ENCODE peak calls at places on chromosomes 11 and 22, in seven cellular contexts. Y is HCT116, K is K562, D is A549, G is SK-N-SH, S is endothelial cell of umbilical vein, V is H1. I is an unnamed sample.

GRCh38 chr11:116852261-116853125 is 15.1 kb upstream of the APOA1 start:
- DNase-seq in Y (no peak), K (no peak), D (no peak), G (no peak), S (peak), V (no peak), I (peak)

GRCh38 chr11:23284626-23285025 is 424.4 kb upstream of the CCDC179 start:
- DNase-seq in Y (no peak), K (no peak), D (no peak), G (no peak), S (no peak), V (no peak), I (no peak)

GRCh38 chr11:110071197-110071596 is 22.0 kb upstream of the ZC3H12C start:
- DNase-seq in Y (no peak), K (no peak), D (no peak), G (no peak), S (no peak), V (no peak), I (no peak)

GRCh38 chr11:33674035-33674814 is 26.4 kb downstream of the C11orf91 start:
- DNase-seq in Y (no peak), K (no peak), D (no peak), G (no peak), S (no peak), V (no peak), I (no peak)

GRCh38 chr11:26276798-26277424 is 55.0 kb upstream of the ANO3 start:
- DNase-seq in Y (peak), K (peak), D (peak), G (peak), S (peak), V (peak), I (peak)

GRCh38 chr22:49209452-49210195 is 618.0 kb downstream of the BRD1 start:
- DNase-seq in Y (no peak), K (no peak), D (no peak), G (peak), S (no peak), V (peak), I (no peak)

GRCh38 chr11:82663535-82663934 is 70.1 kb downstream of the FAM181B start:
- DNase-seq in Y (no peak), K (no peak), D (no peak), G (no peak), S (no peak), V (no peak), I (no peak)

GRCh38 chr11:87306260-87306861 is 268.6 kb downstream of the TMEM135 start:
- DNase-seq in Y (no peak), K (no peak), D (no peak), G (no peak), S (no peak), V (no peak), I (no peak)

GRCh38 chr11:128304666-128305485 is 282.5 kb downstream of the ETS1 start:
- DNase-seq in Y (no peak), K (no peak), D (no peak), G (no peak), S (no peak), V (no peak), I (no peak)

GRCh38 chr22:44392446-44392921 is 79.7 kb upstream of the SHISAL1 start:
- DNase-seq in Y (no peak), K (no peak), D (no peak), G (no peak), S (no peak), V (peak), I (no peak)

GRCh38 chr11:72975778-72976520 is 161.7 kb downstream of the ATG16L2 start:
- DNase-seq in Y (no peak), K (no peak), D (no peak), G (no peak), S (no peak), V (no peak), I (peak)

GRCh38 chr22:46148336-46148735 is 2.0 kb upstream of the PPARA start:
- DNase-seq in Y (no peak), K (no peak), D (no peak), G (no peak), S (no peak), V (no peak), I (no peak)

GRCh38 chr11:69348414-69349235 is 54.7 kb downstream of the MYEOV start:
- DNase-seq in Y (no peak), K (no peak), D (no peak), G (no peak), S (no peak), V (peak), I (no peak)

GRCh38 chr11:68792400-68792955 is 41.2 kb upstream of the TESMIN start:
- DNase-seq in Y (no peak), K (no peak), D (no peak), G (no peak), S (no peak), V (no peak), I (no peak)

GRCh38 chr22:28711341-28711740 is 30.3 kb downstream of the CHEK2 start:
- DNase-seq in Y (no peak), K (no peak), D (no peak), G (no peak), S (peak), V (no peak), I (no peak)

GRCh38 chr11:55719608-55720160 is 53.6 kb upstream of the OR5D13 start:
- DNase-seq in Y (no peak), K (no peak), D (no peak), G (no peak), S (no peak), V (no peak), I (no peak)

GRCh38 chr22:41842996-41843970 is 10.4 kb downstream of the SREBF2 start:
- DNase-seq in Y (no peak), K (no peak), D (no peak), G (no peak), S (no peak), V (no peak), I (no peak)

GRCh38 chr22:41846268-41847002 is 13.5 kb downstream of the SREBF2 start:
- DNase-seq in Y (no peak), K (peak), D (no peak), G (no peak), S (peak), V (no peak), I (no peak)

GRCh38 chr22:41845380-41846267 is 12.7 kb downstream of the SREBF2 start:
- DNase-seq in Y (no peak), K (peak), D (no peak), G (no peak), S (no peak), V (no peak), I (no peak)

GRCh38 chr22:41844036-41844435 is 11.1 kb downstream of the SREBF2 start:
- DNase-seq in Y (no peak), K (no peak), D (no peak), G (no peak), S (no peak), V (no peak), I (no peak)

DNA sequence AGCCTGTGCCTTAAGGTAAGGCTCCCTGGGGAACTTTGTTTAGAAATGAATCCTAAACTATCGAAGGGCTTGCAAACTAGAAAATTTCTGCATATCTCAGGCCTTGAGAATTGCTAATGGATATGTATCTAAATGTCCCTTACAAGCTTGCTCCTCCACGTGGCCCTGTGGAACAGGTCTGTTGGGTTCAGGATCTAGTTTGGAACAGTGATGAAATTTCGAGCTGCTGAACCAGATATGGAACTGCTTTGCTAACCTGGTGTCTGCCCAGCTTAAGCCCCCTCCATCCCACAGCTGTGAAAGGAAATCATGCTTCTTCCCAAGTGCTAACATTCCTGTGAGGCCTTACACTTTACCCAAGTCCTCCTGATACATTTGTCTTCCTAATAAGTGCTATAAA is 11.6 kb downstream of the SREBF2 start:
- DNase-seq in Y (no peak), K (no peak), D (no peak), G (no peak), S (no peak), V (no peak), I (no peak)
- H3K4me3 ChIP-seq in Y (no peak), K (no peak), D (no peak), G (no peak), S (no peak), V (no peak), I (no peak)

DNA sequence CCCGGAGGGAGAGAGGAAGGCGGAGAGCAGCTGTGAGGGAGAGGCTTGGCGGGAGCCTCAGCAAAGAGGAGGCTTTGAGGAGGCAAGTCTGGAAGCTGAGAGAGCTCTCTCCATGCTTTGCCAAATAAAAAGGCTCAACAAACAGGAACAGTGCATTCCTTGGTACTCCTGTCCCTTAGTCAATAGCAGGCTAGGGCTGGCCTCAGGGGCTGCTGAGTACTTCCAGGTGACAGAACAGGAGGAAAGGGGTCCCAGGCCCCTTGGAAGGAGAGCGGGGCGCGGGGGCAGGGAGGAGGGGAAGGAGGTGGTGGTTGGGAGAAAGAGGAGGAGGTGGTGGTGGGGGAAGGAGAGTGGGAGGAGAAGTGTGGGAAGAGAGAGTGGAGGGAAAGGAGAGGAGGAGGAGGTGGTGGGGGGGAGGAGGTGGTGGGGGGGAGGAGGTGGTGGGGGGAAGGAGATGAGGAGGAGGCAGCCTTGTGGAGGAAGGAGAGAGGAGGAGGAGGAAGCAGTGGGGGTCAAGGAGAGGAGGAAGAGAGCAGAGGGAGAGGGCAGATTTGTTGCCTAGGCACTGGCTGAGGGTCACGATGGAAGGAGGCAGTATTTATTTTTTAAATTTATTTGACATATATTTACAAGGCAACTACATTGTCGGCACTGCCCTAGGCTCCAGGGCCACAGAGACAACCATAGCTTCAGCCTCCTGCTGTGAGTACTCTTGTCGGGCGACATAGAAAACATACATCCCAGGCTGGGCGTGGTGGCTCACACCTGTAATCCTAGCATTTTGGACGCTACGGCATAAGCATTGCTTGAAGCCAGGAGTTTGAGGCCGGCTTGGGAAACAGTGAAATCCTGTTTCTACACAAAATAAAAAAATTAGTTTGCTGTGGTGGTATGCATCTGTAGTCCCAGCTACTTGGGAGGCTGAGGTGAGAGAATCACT is 74.2 kb upstream of the ZBED5 start:
- DNase-seq in Y (no peak), K (no peak), D (no peak), G (no peak), S (no peak), V (peak), I (peak)
- TF ChIP-seq MAX in Y (no peak), K (no peak), D (no peak), G (no peak), S (no peak), V (no peak), I (no peak)

GRCh38 chr22:37419370-37419915 is 7.8 kb downstream of the ELFN2 start:
- DNase-seq in Y (no peak), K (no peak), D (no peak), G (no peak), S (no peak), V (no peak), I (no peak)
- TF ChIP-seq CTCF in Y (no peak), K (no peak), D (no peak), G (no peak), S (no peak), V (no peak), I (no peak)

GRCh38 chr11:45665206-45665932 is at the start of gene CHST1:
- DNase-seq in Y (no peak), K (no peak), D (no peak), G (peak), S (peak), V (peak), I (peak)

GRCh38 chr11:45662665-45663485 is 2.5 kb downstream of the CHST1 start:
- DNase-seq in Y (no peak), K (peak), D (peak), G (peak), S (peak), V (no peak), I (peak)

GRCh38 chr11:45663486-45664375 is 1.7 kb downstream of the CHST1 start:
- DNase-seq in Y (no peak), K (no peak), D (no peak), G (no peak), S (no peak), V (no peak), I (no peak)

GRCh38 chr11:45665933-45666647 is 668 bp upstream of the CHST1 start:
- DNase-seq in Y (no peak), K (no peak), D (no peak), G (no peak), S (peak), V (peak), I (peak)

DNA sequence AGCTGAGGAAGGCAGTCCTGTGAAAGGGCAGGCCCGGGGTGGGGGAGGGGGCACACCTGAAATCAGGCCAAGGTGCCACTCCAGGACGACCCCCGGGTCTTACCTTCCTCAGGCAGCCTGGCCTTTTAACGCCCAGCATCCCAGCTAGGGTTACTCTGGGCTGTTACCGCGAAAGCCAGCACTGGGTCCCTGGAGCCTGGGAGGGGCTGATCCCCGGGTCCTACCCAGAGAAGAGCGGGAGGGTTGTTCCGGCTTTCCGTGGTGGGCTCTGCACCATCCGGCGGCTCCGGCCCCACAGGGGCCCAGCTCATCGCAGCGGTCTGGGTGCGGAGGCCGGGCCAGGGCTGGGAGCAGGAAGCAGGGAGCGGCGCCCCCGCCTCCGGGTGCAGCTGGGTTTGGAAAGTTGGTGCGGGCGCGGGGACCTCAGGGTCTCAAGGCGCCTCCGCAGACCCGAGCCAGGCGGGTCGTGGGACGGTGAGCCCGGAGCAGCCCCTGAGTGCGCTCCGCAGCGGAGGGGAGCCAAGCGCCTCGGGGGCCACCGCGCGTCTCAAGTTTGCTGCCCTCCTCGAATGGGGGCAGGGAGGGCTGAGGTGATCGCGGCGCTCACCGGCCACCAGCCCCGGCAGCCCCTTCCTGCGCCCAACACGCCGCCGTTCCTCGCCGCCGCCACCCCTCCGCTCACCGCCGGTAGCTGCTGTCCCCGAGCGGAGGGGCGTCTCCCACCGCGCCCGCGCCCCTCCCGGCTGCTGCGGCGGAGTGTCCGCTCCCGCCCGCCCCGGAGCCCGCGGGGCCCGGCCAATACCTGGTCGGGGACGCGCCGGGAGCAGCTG is 831 bp downstream of the CHST1 start:
- DNase-seq in Y (no peak), K (no peak), D (no peak), G (peak), S (no peak), V (peak), I (no peak)
- H3K4me3 ChIP-seq in Y (no peak), K (no peak), D (peak), G (peak), S (peak), V (peak), I (no peak)

GRCh38 chr11:123493393-123494063 is 63.5 kb downstream of the GRAMD1B start:
- DNase-seq in Y (no peak), K (no peak), D (no peak), G (no peak), S (no peak), V (no peak), I (no peak)
- TF ChIP-seq MAX in Y (no peak), K (no peak), D (no peak), G (no peak), S (no peak), V (no peak), I (no peak)

GRCh38 chr11:7548659-7549283 is 35.0 kb downstream of the PPFIBP2 start:
- DNase-seq in Y (peak), K (peak), D (no peak), G (no peak), S (no peak), V (peak), I (peak)
- TF ChIP-seq CTCF in Y (peak), K (peak), D (peak), G (peak), S (peak), V (peak), I (peak)

GRCh38 chr11:102276302-102277182 is 40.7 kb upstream of the BIRC3 start:
- DNase-seq in Y (no peak), K (no peak), D (no peak), G (no peak), S (peak), V (no peak), I (no peak)

GRCh38 chr11:102283088-102283487 is 34.2 kb upstream of the BIRC3 start:
- DNase-seq in Y (no peak), K (no peak), D (no peak), G (no peak), S (no peak), V (no peak), I (no peak)

GRCh38 chr11:102280237-102280833 is 36.9 kb upstream of the BIRC3 start:
- DNase-seq in Y (no peak), K (no peak), D (no peak), G (no peak), S (no peak), V (no peak), I (no peak)

GRCh38 chr11:102284008-102284407 is 33.3 kb upstream of the BIRC3 start:
- DNase-seq in Y (no peak), K (no peak), D (no peak), G (no peak), S (no peak), V (no peak), I (no peak)

GRCh38 chr11:102279641-102280170 is 37.6 kb upstream of the BIRC3 start:
- DNase-seq in Y (no peak), K (no peak), D (no peak), G (no peak), S (peak), V (no peak), I (no peak)
- H3K4me3 ChIP-seq in Y (no peak), K (no peak), D (peak), G (no peak), S (no peak), V (no peak), I (no peak)

GRCh38 chr11:14567064-14567651 is 47.0 kb upstream of the PSMA1 start:
- DNase-seq in Y (no peak), K (no peak), D (no peak), G (no peak), S (no peak), V (no peak), I (no peak)
- TF ChIP-seq MAX in Y (no peak), K (no peak), D (no peak), G (no peak), S (no peak), V (no peak), I (no peak)

DNA sequence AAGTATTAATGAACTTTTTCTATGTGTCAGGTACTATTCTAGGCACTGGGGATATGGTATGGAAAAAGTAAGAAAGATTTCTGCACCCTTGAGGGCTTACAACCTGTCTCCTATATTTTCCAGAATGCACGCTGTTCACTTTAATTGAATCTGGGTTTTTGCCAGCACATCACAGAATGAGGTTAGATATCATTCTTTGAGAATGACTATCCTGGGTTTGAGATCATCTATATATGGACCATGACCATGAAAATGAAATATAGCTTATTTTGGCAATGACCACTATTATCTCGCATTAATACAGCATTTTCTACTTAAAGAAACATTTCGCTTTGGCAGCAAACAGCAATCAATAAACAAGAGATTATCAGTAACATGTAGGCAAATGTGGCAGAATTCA is 46.9 kb downstream of the C11orf71 start:
- DNase-seq in Y (no peak), K (no peak), D (no peak), G (no peak), S (no peak), V (no peak), I (no peak)
- TF ChIP-seq CTCF in Y (no peak), K (no peak), D (no peak), G (no peak), S (no peak), V (no peak), I (no peak)

DNA sequence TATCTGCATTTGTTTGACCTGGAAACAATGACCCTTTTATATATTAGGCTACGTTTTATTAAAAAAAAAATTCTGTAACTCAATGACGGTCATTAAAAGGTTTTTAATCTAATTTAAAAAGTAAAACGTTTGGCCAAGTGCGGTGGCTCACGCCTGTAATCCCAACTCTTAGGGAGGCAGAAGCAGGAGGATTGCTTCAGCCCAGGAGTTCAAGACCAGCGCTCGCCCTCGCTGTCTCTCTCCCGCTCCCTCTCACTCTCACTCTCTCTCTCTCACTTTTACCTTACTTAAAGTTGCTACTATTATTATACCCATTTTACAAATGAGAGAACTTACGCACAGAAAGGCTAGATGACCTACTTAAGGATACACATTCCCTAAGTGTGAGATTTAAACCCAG is 814 bp upstream of the NARS2 start:
- DNase-seq in Y (no peak), K (no peak), D (no peak), G (no peak), S (no peak), V (no peak), I (no peak)
- H3K4me3 ChIP-seq in Y (peak), K (peak), D (peak), G (peak), S (no peak), V (peak), I (peak)